ENCODE peak calls at places on chromosomes 12 and 14, in ten cellular contexts. Z, C, M, Y, P, O, F, L, K and A are unnamed samples.

GRCh38 chr12:4472045-4472444 is 26.4 kb upstream of the FGF6 start:
- DNase-seq in C (no peak), Z (no peak), Y (no peak), K (no peak), P (no peak), F (no peak), M (no peak), L (no peak), O (no peak), A (no peak)

GRCh38 chr12:64609543-64610091 is 678 bp upstream of the RASSF3 start:
- DNase-seq in K (no peak), M (no peak), L (peak; percentile 43), C (no peak), Y (peak; percentile 50), F (no peak), Z (peak; percentile 27), P (peak; percentile 11), O (no peak), A (no peak)

GRCh38 chr14:33862261-33862802 is 88.5 kb downstream of the EGLN3 start:
- DNase-seq in F (no peak), C (no peak), Y (no peak), O (no peak), Z (no peak), L (no peak), M (no peak), K (no peak), P (no peak), A (no peak)

GRCh38 chr12:6928703-6929407 is 1.1 kb downstream of the ATN1 start:
- DNase-seq in Z (no peak), C (no peak), O (peak; percentile 35), L (no peak), M (no peak), F (no peak), K (no peak), Y (no peak), P (no peak), A (no peak)

GRCh38 chr14:36976571-36977023 is 195.8 kb downstream of the SLC25A21 start:
- DNase-seq in F (no peak), Z (peak; percentile 43), K (no peak), L (no peak), Y (peak; percentile 88), O (peak; percentile 50), M (no peak), C (no peak), P (no peak), A (no peak)

GRCh38 chr12:104456950-104457745 is 400 bp downstream of the CHST11 start:
- DNase-seq in Z (peak; percentile 81), K (peak; percentile 85), P (peak; percentile 77), Y (peak; percentile 88), L (peak; percentile 81), M (no peak), O (peak; percentile 82), F (peak; percentile 82), C (peak; percentile 61), A (no peak)

GRCh38 chr12:517538-517937 is 57.8 kb downstream of the B4GALNT3 start:
- DNase-seq in O (no peak), M (no peak), Y (no peak), K (no peak), C (no peak), F (no peak), Z (no peak), P (no peak), L (no peak), A (no peak)

GRCh38 chr12:90945070-90945649 is 9.8 kb downstream of the CCER1 start:
- DNase-seq in L (peak; percentile 20), C (no peak), M (no peak), P (peak; percentile 57), Y (peak; percentile 56), Z (peak; percentile 61), K (no peak), O (no peak), F (no peak), A (no peak)

GRCh38 chr12:6072302-6072752 is 52.1 kb downstream of the VWF start:
- DNase-seq in O (no peak), K (no peak), F (no peak), Y (peak; percentile 66), L (no peak), M (no peak), P (no peak), Z (peak; percentile 81), C (no peak), A (no peak)

GRCh38 chr12:61646639-61647038 is 613.6 kb upstream of the USP15 start:
- DNase-seq in P (no peak), K (no peak), L (no peak), F (no peak), C (no peak), O (no peak), Y (no peak), Z (no peak), M (no peak), A (no peak)

GRCh38 chr12:52645120-52645761 is 6.8 kb downstream of the KRT2 start:
- DNase-seq in L (no peak), P (no peak), Y (no peak), C (no peak), M (no peak), O (no peak), K (no peak), F (no peak), Z (no peak), A (no peak)

GRCh38 chr12:132593938-132594358 is 16.4 kb downstream of the LRCOL1 start:
- DNase-seq in K (peak; percentile 88), L (peak; percentile 93), C (peak; percentile 80), P (peak; percentile 95), Y (peak; percentile 98), F (peak; percentile 98), M (peak; percentile 79), O (peak; percentile 92), Z (peak; percentile 88), A (peak; percentile 52)

GRCh38 chr12:131458931-131459575 is 251.8 kb upstream of the SFSWAP start:
- DNase-seq in M (no peak), P (no peak), Z (no peak), Y (no peak), L (no peak), O (no peak), C (no peak), F (no peak), K (no peak), A (no peak)

GRCh38 chr12:118060301-118061010 is 523 bp downstream of the WSB2 start:
- DNase-seq in Z (no peak), Y (no peak), K (peak; percentile 51), C (peak; percentile 61), F (peak; percentile 89), O (peak; percentile 70), M (no peak), L (no peak), P (peak; percentile 70), A (no peak)
- H3K4me3 ChIP-seq in Z (peak overlapping the region; percentile 72), Y (peak overlapping the region; percentile 87), K (peak overlapping the region; percentile 82), C (peak overlapping the region; percentile 69), F (peak overlapping the region; percentile 95), O (peak overlapping the region; percentile 100), M (peak overlapping the region; percentile 92), L (peak overlapping the region; percentile 78), P (peak overlapping the region; percentile 80), A (peak overlapping the region; percentile 87)

DNA sequence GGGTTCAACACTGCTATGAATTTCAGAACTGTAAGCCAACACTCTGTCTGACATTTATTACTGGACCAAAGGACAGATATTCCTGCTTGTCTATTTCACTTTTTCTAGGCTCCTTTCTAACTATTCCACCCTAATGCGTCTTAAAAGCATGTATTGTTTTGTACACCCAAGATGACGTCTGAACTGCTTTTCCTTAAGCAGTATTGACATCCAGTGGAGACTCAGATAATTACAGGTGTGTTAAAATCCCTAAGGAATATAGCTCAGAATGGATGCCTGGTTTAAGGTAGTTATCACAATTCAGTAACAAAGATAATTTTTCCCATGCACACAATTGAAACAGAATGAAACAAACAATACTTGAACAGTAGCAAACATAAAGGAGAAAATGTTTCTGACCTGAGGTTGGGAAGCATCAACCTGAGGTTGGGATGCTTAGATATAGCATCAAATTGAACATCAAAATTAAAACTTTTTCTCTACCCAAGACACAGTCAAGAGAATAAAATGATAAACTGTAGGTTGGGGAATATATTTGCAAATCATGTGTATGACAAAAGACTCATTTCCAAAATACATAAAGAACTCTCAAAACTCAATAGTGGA is 93.7 kb upstream of the PTPRR start:
- DNase-seq in F (no peak), P (peak; percentile 57), M (no peak), C (no peak), Z (peak; percentile 84), L (peak; percentile 4), K (no peak), O (no peak), Y (peak; percentile 46), A (no peak)
- H3K4me3 ChIP-seq in F (peak overlapping the region; percentile 33), P (no peak overlapping the region), M (no peak overlapping the region), C (no peak overlapping the region), Z (no peak overlapping the region), L (no peak overlapping the region), K (no peak overlapping the region), O (no peak overlapping the region), Y (no peak overlapping the region), A (no peak overlapping the region)

GRCh38 chr12:28517101-28517500 is 326.8 kb downstream of the CCDC91 start:
- DNase-seq in O (no peak), Y (no peak), F (no peak), M (no peak), L (no peak), K (no peak), C (no peak), Z (no peak), P (no peak), A (no peak)
- H3K4me3 ChIP-seq in O (no peak overlapping the region), Y (no peak overlapping the region), F (no peak overlapping the region), M (no peak overlapping the region), L (no peak overlapping the region), K (no peak overlapping the region), C (no peak overlapping the region), Z (no peak overlapping the region), P (no peak overlapping the region), A (no peak overlapping the region)

GRCh38 chr12:1692221-1692620 is 1.4 kb downstream of the ADIPOR2 start:
- DNase-seq in L (no peak), F (no peak), Y (no peak), C (no peak), P (no peak), Z (no peak), M (no peak), K (no peak), O (no peak), A (no peak)
- H3K4me3 ChIP-seq in L (peak overlapping the region; percentile 99), F (peak overlapping the region; percentile 90), Y (peak overlapping the region; percentile 97), C (peak overlapping the region; percentile 93), P (peak overlapping the region; percentile 89), Z (peak overlapping the region; percentile 86), M (peak overlapping the region; percentile 99), K (no peak overlapping the region), O (no peak overlapping the region), A (peak overlapping the region; percentile 94)

DNA sequence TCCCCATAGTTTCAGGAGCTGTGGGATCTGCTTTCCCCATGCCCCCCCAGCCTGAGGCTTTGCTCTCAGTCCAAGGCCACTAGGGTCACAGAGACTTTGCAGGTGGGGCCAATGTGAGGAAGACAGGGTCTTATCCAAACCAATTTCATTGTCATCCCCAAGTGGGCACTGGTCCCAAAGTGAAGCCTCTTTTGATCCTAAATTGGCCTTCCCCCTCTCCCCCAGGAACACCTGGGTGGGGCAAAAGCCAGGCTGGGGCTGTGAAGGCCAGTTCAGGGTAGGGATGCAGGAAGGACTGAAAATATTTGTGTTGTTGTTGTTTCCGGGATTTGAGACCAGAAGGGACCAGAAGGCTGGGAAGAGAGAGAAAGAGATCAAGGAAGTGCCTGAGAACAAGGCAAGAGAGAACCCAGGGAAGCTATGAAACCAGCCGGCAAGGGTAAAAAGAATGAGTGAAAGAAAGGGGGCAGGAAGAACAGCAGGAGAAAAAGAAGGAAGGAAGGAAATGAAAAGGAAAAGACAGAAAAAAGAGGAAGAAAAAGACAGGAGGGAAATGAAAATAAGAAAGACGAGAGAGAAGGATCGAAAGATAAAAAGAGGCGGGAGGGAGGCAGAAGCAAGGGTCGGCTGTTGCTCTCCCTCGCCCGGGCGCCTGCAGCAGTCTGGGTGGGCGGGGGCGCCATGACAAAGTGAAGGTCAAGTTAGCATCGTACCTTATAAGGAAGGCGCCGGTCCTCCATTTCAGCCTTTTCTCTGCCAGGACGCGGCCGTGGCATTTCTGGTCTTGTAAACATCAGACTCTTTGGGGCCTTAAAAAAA is 7.5 kb upstream of the HOXC11 start:
- DNase-seq in M (no peak), Y (no peak), L (no peak), F (no peak), Z (no peak), P (peak; percentile 49), C (no peak), K (peak; percentile 28), O (no peak), A (no peak)
- H3K4me3 ChIP-seq in M (peak overlapping the region; percentile 78), Y (no peak overlapping the region), L (no peak overlapping the region), F (no peak overlapping the region), Z (no peak overlapping the region), P (no peak overlapping the region), C (no peak overlapping the region), K (peak overlapping the region; percentile 10), O (no peak overlapping the region), A (peak overlapping the region; percentile 94)